ENCODE peak calls at places on chromosomes 13 and 19, in five cellular contexts. T is thoracic aorta, F is fibroblast of lung, S is lower leg skin, Y is cardiac muscle cell. P is an unnamed sample.

GRCh38 chr13:71879129-71879535 is 12.1 kb upstream of the DACH1 start:
- DNase-seq in T (no peak), F (peak; percentile 32), S (no peak), Y (peak; percentile 59), P (peak; percentile 56)

GRCh38 chr13:75541287-75541686 is 3.6 kb upstream of the COMMD6 start:
- DNase-seq in T (no peak), F (no peak), S (no peak), Y (no peak), P (no peak)

GRCh38 chr19:18319591-18320135 is 3.2 kb downstream of the LSM4 start:
- DNase-seq in T (no peak), F (no peak), S (no peak), Y (no peak), P (no peak)

GRCh38 chr19:1261512-1261862 is 7.6 kb upstream of the CIRBP start:
- DNase-seq in T (no peak), F (no peak), S (peak; percentile 90), Y (no peak), P (no peak)

GRCh38 chr13:76697277-76697676 is 188.9 kb downstream of the KCTD12 start:
- DNase-seq in T (no peak), F (no peak), S (no peak), Y (no peak), P (no peak)

GRCh38 chr13:25330541-25330940 is 29.1 kb downstream of the NUP58 start:
- DNase-seq in T (no peak), F (peak; percentile 68), S (no peak), Y (no peak), P (no peak)

GRCh38 chr13:80341771-80342271 is 895 bp upstream of the SPRY2 start:
- DNase-seq in T (no peak), F (peak; percentile 68), S (peak; percentile 88), Y (peak; percentile 80), P (peak; percentile 43)

GRCh38 chr13:100214886-100215285 is 126.0 kb downstream of the PCCA start:
- DNase-seq in T (no peak), F (peak; percentile 93), S (no peak), Y (no peak), P (peak; percentile 39)

GRCh38 chr19:40284501-40285352 is at the start of gene AKT2:
- DNase-seq in T (no peak), F (peak; percentile 62), S (no peak), Y (peak; percentile 88), P (peak; percentile 65)
- H3K4me3 ChIP-seq in T (peak within 1 kb of the TSS; percentile 96), F (peak within 1 kb of the TSS; percentile 92), S (peak within 1 kb of the TSS; percentile 77), Y (peak within 1 kb of the TSS; percentile 56), P (peak within 1 kb of the TSS; percentile 87)

DNA sequence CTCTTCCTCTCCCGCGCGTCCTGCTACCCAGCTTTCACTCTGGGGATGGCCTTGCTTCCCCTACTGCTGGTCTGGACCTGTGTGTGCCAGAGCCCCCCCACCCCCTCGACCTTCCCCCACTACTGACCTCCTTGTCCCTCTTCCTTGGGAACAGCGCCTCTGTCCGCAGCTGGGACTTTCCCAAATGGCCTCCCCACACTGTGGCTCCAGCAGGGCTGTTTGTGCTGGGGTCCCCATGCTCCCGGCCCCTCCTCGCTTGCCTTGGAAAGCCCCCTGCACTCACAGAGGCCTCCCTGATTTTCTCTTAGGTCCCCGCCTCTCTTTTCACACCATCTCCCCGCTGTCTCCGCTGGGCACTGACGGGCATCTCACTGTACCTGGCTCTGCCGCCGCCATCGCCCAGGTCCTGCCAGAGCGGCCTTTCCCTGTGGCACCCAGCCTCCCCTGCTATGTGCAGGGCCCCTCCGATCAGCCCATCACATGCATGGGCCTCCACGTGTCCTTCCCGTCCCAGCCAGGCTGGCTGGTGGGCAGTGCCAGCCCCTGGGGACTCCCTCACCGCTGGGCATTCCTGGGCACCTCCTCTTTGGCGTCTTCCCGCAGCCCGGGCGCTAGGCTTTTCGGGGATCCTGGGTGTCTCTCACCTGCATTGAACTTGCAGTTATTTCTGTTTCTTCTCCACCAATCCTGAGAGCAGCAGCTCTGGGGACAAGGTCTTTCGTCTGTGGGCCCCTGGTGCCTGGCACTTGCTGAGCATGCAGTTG is 118.7 kb downstream of the ATP11A start:
- DNase-seq in T (no peak), F (no peak), S (peak; percentile 70), Y (no peak), P (no peak)
- TF ChIP-seq CTCF in T (no peak), F (no peak), S (no peak), Y (no peak), P (no peak)

GRCh38 chr19:40216777-40217026 is 1.5 kb downstream of the TTC9B start:
- DNase-seq in T (no peak), F (no peak), S (no peak), Y (no peak), P (no peak)

GRCh38 chr19:40219721-40220276 is 1.6 kb upstream of the TTC9B start:
- DNase-seq in T (no peak), F (peak; percentile 79), S (no peak), Y (no peak), P (peak; percentile 37)

GRCh38 chr19:40217027-40217810 is 965 bp downstream of the TTC9B start:
- DNase-seq in T (no peak), F (no peak), S (no peak), Y (peak; percentile 15), P (no peak)

GRCh38 chr19:40216013-40216776 is 2.0 kb downstream of the TTC9B start:
- DNase-seq in T (no peak), F (no peak), S (no peak), Y (no peak), P (no peak)

GRCh38 chr19:40217921-40218890 is at the start of gene TTC9B:
- DNase-seq in T (no peak), F (no peak), S (no peak), Y (peak; percentile 71), P (no peak)
- H3K4me3 ChIP-seq in T (no peak within 1 kb of the TSS), F (no peak within 1 kb of the TSS), S (no peak within 1 kb of the TSS), Y (no peak within 1 kb of the TSS), P (no peak within 1 kb of the TSS)

GRCh38 chr19:12782424-12783225 is 7.3 kb upstream of the HOOK2 start:
- DNase-seq in T (no peak), F (peak; percentile 83), S (peak; percentile 96), Y (peak; percentile 70), P (peak; percentile 90)
- TF ChIP-seq CTCF in T (peak; percentile 20), F (no peak), S (no peak), Y (no peak), P (peak; percentile 17)

DNA sequence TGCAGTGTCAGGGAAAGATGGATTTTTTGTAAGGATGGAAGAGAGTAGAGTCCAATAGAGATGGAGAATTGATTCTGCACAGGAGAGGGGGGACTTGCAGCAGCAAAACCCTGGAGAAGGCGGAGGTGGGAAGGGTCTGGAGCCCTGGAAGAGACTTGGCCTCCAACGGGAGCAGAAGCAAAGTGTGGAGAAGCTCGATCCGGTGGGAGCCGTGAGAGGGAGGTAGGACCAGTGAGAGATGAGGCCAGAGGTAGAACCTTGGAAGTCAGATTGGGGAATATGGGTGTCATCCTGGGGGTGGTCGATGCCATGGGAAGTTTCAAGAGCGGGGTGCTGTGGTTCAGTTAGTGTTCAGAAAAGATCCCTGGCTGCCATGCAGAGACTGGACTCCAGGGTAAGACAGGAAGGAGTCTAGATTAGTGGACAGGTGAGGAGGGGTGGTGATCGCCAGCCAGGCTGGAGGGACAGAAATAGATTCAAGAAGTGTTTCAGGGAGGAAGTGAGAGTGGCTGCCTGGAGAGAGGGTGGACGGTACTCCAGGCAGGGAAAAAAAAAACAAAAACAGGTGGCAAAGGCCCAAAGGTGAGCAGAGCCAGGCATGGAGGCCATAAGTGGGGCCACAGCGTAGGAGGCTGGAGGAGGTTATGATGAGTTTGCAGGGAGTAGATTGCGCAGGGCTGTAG is 2.6 kb downstream of the PPP5C start:
- DNase-seq in T (no peak), F (no peak), S (no peak), Y (peak; percentile 28), P (no peak)
- H3K4me3 ChIP-seq in T (no peak overlapping the region), F (no peak overlapping the region), S (no peak overlapping the region), Y (no peak overlapping the region), P (no peak overlapping the region)

GRCh38 chr19:43337737-43338136 is 15.7 kb upstream of the CD177 start:
- DNase-seq in T (no peak), F (no peak), S (peak; percentile 6), Y (no peak), P (no peak)
- TF ChIP-seq CTCF in T (no peak), F (no peak), S (no peak), Y (no peak), P (no peak)

GRCh38 chr19:48443262-48443661 is 2.5 kb upstream of the GRWD1 start:
- DNase-seq in T (no peak), F (no peak), S (peak; percentile 78), Y (no peak), P (no peak)
- H3K4me3 ChIP-seq in T (peak overlapping the region; percentile 67), F (no peak overlapping the region), S (no peak overlapping the region), Y (no peak overlapping the region), P (no peak overlapping the region)

DNA sequence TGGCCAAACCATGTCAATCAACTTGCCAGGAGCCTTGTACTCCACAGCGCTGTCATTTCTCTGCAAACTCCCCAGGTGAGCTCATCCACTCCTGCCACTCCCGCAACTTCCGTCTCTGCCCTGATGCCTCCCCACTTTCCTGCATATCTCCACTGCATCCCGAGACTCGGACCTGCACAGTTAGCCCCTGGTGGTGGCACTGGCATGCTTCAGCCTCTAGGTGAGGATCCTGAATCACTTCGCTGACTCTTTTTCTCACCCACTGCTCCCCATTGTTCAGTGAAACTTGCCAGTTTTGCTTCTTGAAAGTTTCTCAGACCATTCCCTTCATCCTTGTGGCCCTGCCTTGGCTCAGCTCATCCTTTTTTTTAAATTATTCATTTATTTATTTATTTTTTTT is 3.4 kb upstream of the CTU1 start:
- DNase-seq in T (no peak), F (no peak), S (no peak), Y (no peak), P (no peak)
- TF ChIP-seq CTCF in T (no peak), F (no peak), S (no peak), Y (peak; percentile 34), P (peak; percentile 14)

GRCh38 chr19:16069813-16070365 is 6.4 kb upstream of the TPM4 start:
- DNase-seq in T (no peak), F (no peak), S (peak; percentile 85), Y (no peak), P (no peak)

GRCh38 chr19:16067205-16067938 is 8.9 kb upstream of the TPM4 start:
- DNase-seq in T (peak; percentile 84), F (peak; percentile 94), S (peak; percentile 94), Y (no peak), P (peak; percentile 66)

GRCh38 chr19:16066611-16067104 is 9.6 kb upstream of the TPM4 start:
- DNase-seq in T (no peak), F (peak; percentile 81), S (peak; percentile 85), Y (no peak), P (peak; percentile 63)

GRCh38 chr19:16070366-16070990 is 5.8 kb upstream of the TPM4 start:
- DNase-seq in T (peak; percentile 57), F (no peak), S (peak; percentile 95), Y (no peak), P (no peak)

DNA sequence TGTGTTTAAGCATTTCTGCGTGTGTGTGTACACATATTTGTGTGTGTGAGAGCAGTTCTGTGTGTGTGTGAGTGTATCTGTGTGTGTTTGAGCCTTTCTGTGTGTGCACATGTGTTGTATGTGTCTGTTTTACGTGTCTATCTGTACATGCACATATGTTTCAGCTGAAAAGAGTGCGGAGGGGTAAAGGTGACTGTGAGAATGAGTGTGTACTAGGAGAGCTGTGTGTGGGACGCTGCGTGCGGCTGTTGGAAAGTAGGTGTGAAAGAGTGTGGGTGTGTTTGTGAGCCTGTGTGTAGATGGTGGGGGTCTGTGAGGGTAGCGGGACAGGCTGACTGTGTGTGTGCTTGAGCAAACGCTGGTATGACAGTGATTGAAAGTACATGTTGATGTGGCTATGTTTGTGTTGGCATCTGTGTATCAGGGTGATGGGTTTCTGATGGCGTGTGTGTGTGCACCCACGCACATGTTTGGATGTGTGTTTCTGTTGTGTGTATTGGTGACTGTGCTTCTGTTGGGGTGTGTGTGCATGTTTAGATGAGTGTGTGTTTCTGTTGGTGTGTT is 7.5 kb upstream of the TPM4 start:
- DNase-seq in T (no peak), F (peak; percentile 46), S (peak; percentile 79), Y (no peak), P (no peak)
- H3K4me3 ChIP-seq in T (peak overlapping the region; percentile 94), F (peak overlapping the region; percentile 66), S (no peak overlapping the region), Y (no peak overlapping the region), P (peak overlapping the region; percentile 45)